ENCODE peak calls at places on chromosomes 2 and 18, in four cellular contexts. Q is B cell; F is mucosa of gallbladder; T is activated naive CD4-positive, alpha-beta T cell. X is an unnamed sample.

GRCh38 chr18:79490593-79491551 is 95.1 kb downstream of the NFATC1 start:
- DNase-seq in Q (no peak), F (no peak), T (no peak), X (no peak)

GRCh38 chr18:9825571-9826073 is 60.2 kb upstream of the TXNDC2 start:
- DNase-seq in Q (no peak), F (peak; percentile 82), T (no peak), X (no peak)

GRCh38 chr2:36404312-36404711 is 48.7 kb downstream of the CRIM1 start:
- DNase-seq in Q (no peak), F (no peak), T (no peak), X (no peak)

GRCh38 chr2:223079925-223080324 is 27.9 kb downstream of the KCNE4 start:
- DNase-seq in Q (no peak), F (no peak), T (no peak), X (no peak)

GRCh38 chr2:220569380-220569779 is 942.0 kb downstream of the SLC4A3 start:
- DNase-seq in Q (no peak), F (no peak), T (no peak), X (no peak)

GRCh38 chr2:56199492-56199891 is 15.7 kb downstream of the CCDC85A start:
- DNase-seq in Q (no peak), F (no peak), T (no peak), X (no peak)

GRCh38 chr18:66495844-66496243 is 108.0 kb downstream of the CDH19 start:
- DNase-seq in Q (no peak), F (peak; percentile 16), T (no peak), X (no peak)

GRCh38 chr2:177056540-177056939 is 156.1 kb upstream of the HNRNPA3 start:
- DNase-seq in Q (no peak), F (no peak), T (no peak), X (no peak)

GRCh38 chr2:86037141-86037794 is 68.4 kb downstream of the POLR1A start:
- DNase-seq in Q (peak; percentile 56), F (peak; percentile 80), T (no peak), X (peak; percentile 33)

GRCh38 chr2:28228419-28228995 is 164.2 kb upstream of the FOSL2 start:
- DNase-seq in Q (no peak), F (no peak), T (no peak), X (no peak)

GRCh38 chr18:7196421-7196820 is 34.5 kb upstream of the LRRC30 start:
- DNase-seq in Q (no peak), F (no peak), T (no peak), X (no peak)

GRCh38 chr18:35178260-35178659 is 62.6 kb upstream of the ZNF397 start:
- DNase-seq in Q (no peak), F (no peak), T (no peak), X (no peak)

GRCh38 chr2:70145851-70146739 is 44.7 kb downstream of the C2orf42 start:
- DNase-seq in Q (no peak), F (no peak), T (no peak), X (no peak)

GRCh38 chr18:68662779-68663178 is 52.1 kb downstream of the TMX3 start:
- DNase-seq in Q (no peak), F (no peak), T (no peak), X (no peak)

GRCh38 chr2:11667866-11668637 is 1.9 kb downstream of the NTSR2 start:
- DNase-seq in Q (no peak), F (no peak), T (no peak), X (no peak)

GRCh38 chr2:159455330-159455918 is 160.9 kb downstream of the BAZ2B start:
- DNase-seq in Q (no peak), F (no peak), T (no peak), X (no peak)

GRCh38 chr2:168424112-168424951 is 31.7 kb upstream of the CERS6 start:
- DNase-seq in Q (no peak), F (no peak), T (no peak), X (no peak)

GRCh38 chr18:79644006-79644665 is 35.5 kb upstream of the CTDP1 start:
- DNase-seq in Q (peak; percentile 80), F (peak; percentile 22), T (peak; percentile 35), X (peak; percentile 90)

GRCh38 chr18:5894613-5895299 is 566 bp downstream of the TMEM200C start:
- DNase-seq in Q (no peak), F (no peak), T (no peak), X (peak; percentile 25)

GRCh38 chr18:51857989-51858388 is 482.0 kb upstream of the DCC start:
- DNase-seq in Q (no peak), F (no peak), T (no peak), X (no peak)

GRCh38 chr2:15241929-15242328 is 319.2 kb downstream of the NBAS start:
- DNase-seq in Q (no peak), F (no peak), T (no peak), X (no peak)

GRCh38 chr2:172090044-172090946 is 5.0 kb downstream of the DLX1 start:
- DNase-seq in Q (no peak), F (no peak), T (no peak), X (no peak)

GRCh38 chr2:233204286-233204936 is 47.1 kb upstream of the ATG16L1 start:
- DNase-seq in Q (no peak), F (no peak), T (no peak), X (no peak)

GRCh38 chr18:45547910-45548309 is 67.4 kb upstream of the SLC14A2 start:
- DNase-seq in Q (no peak), F (no peak), T (no peak), X (no peak)